ENCODE peak calls at places on chromosomes 6 and 20, in five cellular contexts. B, S, D, U and F are unnamed samples.

GRCh38 chr20:57133926-57134650 is 132.4 kb downstream of the BMP7 start:
- DNase-seq in U (no peak), S (no peak), B (no peak), D (no peak), F (no peak)

GRCh38 chr6:142803027-142803426 is 141.9 kb downstream of the HIVEP2 start:
- DNase-seq in S (no peak), U (no peak), D (no peak), B (no peak), F (no peak)

GRCh38 chr6:34115396-34116314 is 30.2 kb downstream of the GRM4 start:
- DNase-seq in D (no peak), S (peak; percentile 88), B (no peak), U (no peak), F (no peak)

GRCh38 chr20:57374931-57375651 is 16.1 kb upstream of the RBM38 start:
- DNase-seq in D (no peak), U (no peak), S (no peak), B (no peak), F (no peak)

GRCh38 chr20:478949-479429 is 16.7 kb upstream of the TBC1D20 start:
- DNase-seq in B (no peak), S (peak; percentile 7), D (no peak), U (no peak), F (no peak)

GRCh38 chr20:25044261-25044560 is 13.7 kb downstream of the ACSS1 start:
- DNase-seq in S (no peak), B (no peak), U (no peak), D (no peak), F (no peak)

GRCh38 chr20:23412026-23412425 is 9.3 kb downstream of the NAPB start:
- DNase-seq in D (no peak), U (no peak), S (no peak), B (no peak), F (no peak)

GRCh38 chr6:13528777-13529343 is 41.5 kb upstream of the GFOD1 start:
- DNase-seq in D (no peak), S (no peak), B (no peak), U (no peak), F (no peak)

GRCh38 chr6:139655783-139656705 is 281.6 kb upstream of the CITED2 start:
- DNase-seq in S (peak; percentile 33), D (no peak), U (no peak), B (no peak), F (peak; percentile 33)

GRCh38 chr20:4585104-4585753 is 136.5 kb upstream of the PRND start:
- DNase-seq in D (peak; percentile 59), B (no peak), S (no peak), U (peak; percentile 50), F (no peak)